ENCODE peak calls at places on chromosomes 11 and 22, in eight cellular contexts. One of them, this sample, is unnamed.

GRCh38 chr22:49433044-49433443 is 394.6 kb downstream of the BRD1 start:
- DNase-seq in fibroblast of lung: no peak
- DNase-seq in neural progenitor cell: no peak
- DNase-seq in GM23248: no peak
- DNase-seq in mammary epithelial cell: no peak
- DNase-seq in HCT116: no peak
- DNase-seq in PC-3: no peak
- DNase-seq in GM23338: no peak
- DNase-seq in this sample: no peak

GRCh38 chr11:69640995-69641581 is at the start of gene CCND1:
- DNase-seq in fibroblast of lung: peak
- DNase-seq in neural progenitor cell: peak
- DNase-seq in GM23248: peak
- DNase-seq in mammary epithelial cell: peak
- DNase-seq in HCT116: peak
- DNase-seq in PC-3: peak
- DNase-seq in GM23338: peak
- DNase-seq in this sample: peak

GRCh38 chr22:19292262-19293230 is 1.0 kb upstream of the CLTCL1 start:
- DNase-seq in fibroblast of lung: no peak
- DNase-seq in neural progenitor cell: no peak
- DNase-seq in GM23248: no peak
- DNase-seq in mammary epithelial cell: no peak
- DNase-seq in HCT116: no peak
- DNase-seq in PC-3: no peak
- DNase-seq in GM23338: no peak
- DNase-seq in this sample: no peak

GRCh38 chr11:38718049-38718448 is 2120.0 kb upstream of the RAG2 start:
- DNase-seq in fibroblast of lung: peak
- DNase-seq in neural progenitor cell: peak
- DNase-seq in GM23248: no peak
- DNase-seq in mammary epithelial cell: no peak
- DNase-seq in HCT116: no peak
- DNase-seq in PC-3: peak
- DNase-seq in GM23338: peak
- DNase-seq in this sample: peak

GRCh38 chr11:38307455-38307854 is 1709.4 kb upstream of the RAG2 start:
- DNase-seq in fibroblast of lung: no peak
- DNase-seq in neural progenitor cell: no peak
- DNase-seq in GM23248: no peak
- DNase-seq in mammary epithelial cell: no peak
- DNase-seq in HCT116: no peak
- DNase-seq in PC-3: no peak
- DNase-seq in GM23338: no peak
- DNase-seq in this sample: no peak

GRCh38 chr22:38901111-38901641 is 29.2 kb upstream of the CBX6 start:
- DNase-seq in fibroblast of lung: no peak
- DNase-seq in neural progenitor cell: no peak
- DNase-seq in GM23248: no peak
- DNase-seq in mammary epithelial cell: no peak
- DNase-seq in HCT116: no peak
- DNase-seq in PC-3: no peak
- DNase-seq in GM23338: no peak
- DNase-seq in this sample: no peak

GRCh38 chr22:17101475-17102296 is 16.9 kb downstream of the IL17RA start:
- DNase-seq in fibroblast of lung: no peak
- DNase-seq in neural progenitor cell: no peak
- DNase-seq in GM23248: no peak
- DNase-seq in mammary epithelial cell: no peak
- DNase-seq in HCT116: no peak
- DNase-seq in PC-3: no peak
- DNase-seq in GM23338: no peak
- DNase-seq in this sample: no peak

GRCh38 chr11:67458266-67458665 is 3.1 kb downstream of the CABP4 start:
- DNase-seq in fibroblast of lung: no peak
- DNase-seq in neural progenitor cell: no peak
- DNase-seq in GM23248: no peak
- DNase-seq in mammary epithelial cell: no peak
- DNase-seq in HCT116: no peak
- DNase-seq in PC-3: no peak
- DNase-seq in GM23338: no peak
- DNase-seq in this sample: no peak

GRCh38 chr11:122140535-122140934 is 24.5 kb upstream of the BLID start:
- DNase-seq in fibroblast of lung: peak
- DNase-seq in neural progenitor cell: no peak
- DNase-seq in GM23248: peak
- DNase-seq in mammary epithelial cell: peak
- DNase-seq in HCT116: no peak
- DNase-seq in PC-3: peak
- DNase-seq in GM23338: no peak
- DNase-seq in this sample: no peak

GRCh38 chr22:45904236-45904635 is 72.7 kb downstream of the WNT7B start:
- DNase-seq in fibroblast of lung: peak
- DNase-seq in neural progenitor cell: no peak
- DNase-seq in GM23248: no peak
- DNase-seq in mammary epithelial cell: no peak
- DNase-seq in HCT116: no peak
- DNase-seq in PC-3: no peak
- DNase-seq in GM23338: no peak
- DNase-seq in this sample: no peak
- H3K4me2 ChIP-seq in fibroblast of lung: no peak
- H3K4me2 ChIP-seq in neural progenitor cell: no peak
- H3K4me2 ChIP-seq in GM23248: no peak
- H3K4me2 ChIP-seq in mammary epithelial cell: no peak
- H3K4me2 ChIP-seq in HCT116: no peak
- H3K4me2 ChIP-seq in PC-3: no peak
- H3K4me2 ChIP-seq in GM23338: no peak
- H3K4me2 ChIP-seq in this sample: peak

DNA sequence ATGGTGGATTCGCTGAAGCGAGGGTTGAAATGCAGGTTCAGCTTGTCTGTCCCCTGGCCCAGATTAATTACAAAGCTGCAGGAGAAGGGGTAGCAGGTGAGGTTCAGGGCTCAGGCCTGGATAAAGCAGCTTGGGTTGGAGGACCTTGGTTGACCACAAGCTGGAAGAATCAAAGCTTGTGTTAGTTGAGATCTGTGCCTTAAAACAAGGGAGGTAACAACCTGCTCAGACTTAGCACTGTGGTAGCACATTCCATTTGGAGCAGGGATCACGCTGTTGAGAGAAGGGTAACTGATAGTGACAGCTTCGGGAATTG is 9.3 kb downstream of the LGALS2 start:
- DNase-seq in fibroblast of lung: no peak
- DNase-seq in neural progenitor cell: no peak
- DNase-seq in GM23248: no peak
- DNase-seq in mammary epithelial cell: no peak
- DNase-seq in HCT116: no peak
- DNase-seq in PC-3: no peak
- DNase-seq in GM23338: no peak
- DNase-seq in this sample: no peak
- TF ChIP-seq EZH2 in fibroblast of lung: no peak
- TF ChIP-seq EZH2 in neural progenitor cell: no peak
- TF ChIP-seq EZH2 in GM23248: no peak
- TF ChIP-seq EZH2 in mammary epithelial cell: no peak
- TF ChIP-seq EZH2 in HCT116: no peak
- TF ChIP-seq EZH2 in PC-3: no peak
- TF ChIP-seq EZH2 in GM23338: no peak
- TF ChIP-seq EZH2 in this sample: no peak

GRCh38 chr11:72589802-72590761 is 84.1 kb downstream of the PDE2A start:
- DNase-seq in fibroblast of lung: peak
- DNase-seq in neural progenitor cell: peak
- DNase-seq in GM23248: peak
- DNase-seq in mammary epithelial cell: no peak
- DNase-seq in HCT116: no peak
- DNase-seq in PC-3: peak
- DNase-seq in GM23338: peak
- DNase-seq in this sample: no peak
- H3K4me2 ChIP-seq in fibroblast of lung: no peak
- H3K4me2 ChIP-seq in neural progenitor cell: peak
- H3K4me2 ChIP-seq in GM23248: peak
- H3K4me2 ChIP-seq in mammary epithelial cell: peak
- H3K4me2 ChIP-seq in HCT116: no peak
- H3K4me2 ChIP-seq in PC-3: no peak
- H3K4me2 ChIP-seq in GM23338: peak
- H3K4me2 ChIP-seq in this sample: no peak

DNA sequence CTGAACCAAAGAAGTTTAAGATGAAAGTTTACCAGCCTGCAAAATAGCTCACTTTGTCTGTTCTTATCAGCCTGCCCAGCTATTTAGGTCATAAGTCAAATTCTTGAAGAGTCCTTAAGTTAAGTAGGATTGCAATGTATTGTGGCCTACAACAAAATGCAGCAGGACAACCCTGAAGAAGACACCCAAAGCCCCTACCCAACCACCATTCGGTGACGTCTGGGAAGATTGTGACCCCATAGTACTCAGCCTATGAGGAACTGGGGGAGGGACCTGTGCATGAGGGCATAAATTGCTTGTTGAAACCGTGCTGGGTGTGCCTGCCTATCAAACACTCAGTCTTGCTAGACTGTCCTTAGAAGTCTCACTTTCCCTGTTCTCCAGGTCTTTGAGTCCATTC is 50.5 kb upstream of the FDX1 start:
- DNase-seq in fibroblast of lung: no peak
- DNase-seq in neural progenitor cell: no peak
- DNase-seq in GM23248: no peak
- DNase-seq in mammary epithelial cell: no peak
- DNase-seq in HCT116: no peak
- DNase-seq in PC-3: no peak
- DNase-seq in GM23338: no peak
- DNase-seq in this sample: peak
- TF ChIP-seq EZH2 in fibroblast of lung: no peak
- TF ChIP-seq EZH2 in neural progenitor cell: no peak
- TF ChIP-seq EZH2 in GM23248: no peak
- TF ChIP-seq EZH2 in mammary epithelial cell: no peak
- TF ChIP-seq EZH2 in HCT116: no peak
- TF ChIP-seq EZH2 in PC-3: no peak
- TF ChIP-seq EZH2 in GM23338: no peak
- TF ChIP-seq EZH2 in this sample: no peak

DNA sequence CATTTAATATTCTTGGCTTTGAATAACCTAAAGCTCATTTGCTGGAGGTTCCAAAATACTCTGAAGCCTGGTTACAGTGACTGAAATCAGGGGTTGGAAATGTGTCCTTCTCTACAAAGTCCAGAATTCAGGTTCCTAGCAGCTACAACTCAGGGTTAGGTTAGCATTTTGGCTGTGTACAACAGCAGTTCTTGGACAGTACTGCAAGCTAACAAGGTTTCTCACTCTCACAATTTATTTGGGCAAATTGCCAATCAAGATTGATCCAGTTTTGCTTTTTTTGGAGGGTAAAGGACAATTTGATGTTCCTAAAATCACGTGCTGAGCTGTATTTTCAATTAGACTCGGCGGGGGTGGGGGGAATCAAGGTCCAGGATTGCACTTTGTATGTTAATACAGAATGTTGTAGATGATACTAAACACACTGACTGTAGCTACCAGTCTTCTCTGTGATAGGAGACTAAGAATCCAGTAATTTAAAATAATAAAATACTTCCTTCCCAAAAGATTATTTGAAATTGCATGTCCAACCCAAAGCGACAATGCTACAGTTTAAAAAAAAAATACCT is 49.7 kb upstream of the RAPSN start:
- DNase-seq in fibroblast of lung: no peak
- DNase-seq in neural progenitor cell: no peak
- DNase-seq in GM23248: no peak
- DNase-seq in mammary epithelial cell: no peak
- DNase-seq in HCT116: no peak
- DNase-seq in PC-3: no peak
- DNase-seq in GM23338: no peak
- DNase-seq in this sample: no peak
- H3K4me2 ChIP-seq in fibroblast of lung: no peak
- H3K4me2 ChIP-seq in neural progenitor cell: no peak
- H3K4me2 ChIP-seq in GM23248: no peak
- H3K4me2 ChIP-seq in mammary epithelial cell: no peak
- H3K4me2 ChIP-seq in HCT116: no peak
- H3K4me2 ChIP-seq in PC-3: no peak
- H3K4me2 ChIP-seq in GM23338: no peak
- H3K4me2 ChIP-seq in this sample: no peak

This sample was measured in PC-9.